ENCODE peak calls at places on chromosomes 12 and 14, in four cellular contexts. One of them, this sample, is unnamed.

GRCh38 chr12:51744235-51744634 is 104.3 kb downstream of the FIGNL2 start:
- DNase-seq in spleen: no peak
- DNase-seq in esophagus muscularis mucosa: no peak
- DNase-seq in HepG2: peak
- DNase-seq in this sample: no peak

GRCh38 chr12:104659058-104659457 is 202.3 kb downstream of the CHST11 start:
- DNase-seq in spleen: no peak
- DNase-seq in esophagus muscularis mucosa: no peak
- DNase-seq in HepG2: no peak
- DNase-seq in this sample: no peak

GRCh38 chr14:105166571-105167302 is 1.8 kb downstream of the JAG2 start:
- DNase-seq in spleen: no peak
- DNase-seq in esophagus muscularis mucosa: no peak
- DNase-seq in HepG2: no peak
- DNase-seq in this sample: no peak

GRCh38 chr14:51295666-51296263 is 55.7 kb downstream of the TMX1 start:
- DNase-seq in spleen: no peak
- DNase-seq in esophagus muscularis mucosa: peak
- DNase-seq in HepG2: no peak
- DNase-seq in this sample: no peak

GRCh38 chr14:95319312-95320075 is at the start of gene CLMN:
- DNase-seq in spleen: peak
- DNase-seq in esophagus muscularis mucosa: no peak
- DNase-seq in HepG2: no peak
- DNase-seq in this sample: no peak

GRCh38 chr14:51539571-51540037 is 112.1 kb upstream of the FRMD6 start:
- DNase-seq in spleen: no peak
- DNase-seq in esophagus muscularis mucosa: no peak
- DNase-seq in HepG2: no peak
- DNase-seq in this sample: no peak

GRCh38 chr12:42216737-42217136 is 21.3 kb downstream of the YAF2 start:
- DNase-seq in spleen: no peak
- DNase-seq in esophagus muscularis mucosa: no peak
- DNase-seq in HepG2: no peak
- DNase-seq in this sample: no peak

GRCh38 chr14:104106471-104106991 is 21.0 kb downstream of the ASPG start:
- DNase-seq in spleen: peak
- DNase-seq in esophagus muscularis mucosa: no peak
- DNase-seq in HepG2: no peak
- DNase-seq in this sample: no peak

GRCh38 chr12:51827925-51828818 is 20.3 kb downstream of the FIGNL2 start:
- DNase-seq in spleen: no peak
- DNase-seq in esophagus muscularis mucosa: no peak
- DNase-seq in HepG2: no peak
- DNase-seq in this sample: no peak

GRCh38 chr14:42214981-42215491 is 608.4 kb downstream of the LRFN5 start:
- DNase-seq in spleen: no peak
- DNase-seq in esophagus muscularis mucosa: no peak
- DNase-seq in HepG2: no peak
- DNase-seq in this sample: no peak
- TF ChIP-seq POLR2AphosphoS5 in spleen: no peak
- TF ChIP-seq POLR2AphosphoS5 in esophagus muscularis mucosa: no peak
- TF ChIP-seq POLR2AphosphoS5 in HepG2: no peak
- TF ChIP-seq POLR2AphosphoS5 in this sample: peak

DNA sequence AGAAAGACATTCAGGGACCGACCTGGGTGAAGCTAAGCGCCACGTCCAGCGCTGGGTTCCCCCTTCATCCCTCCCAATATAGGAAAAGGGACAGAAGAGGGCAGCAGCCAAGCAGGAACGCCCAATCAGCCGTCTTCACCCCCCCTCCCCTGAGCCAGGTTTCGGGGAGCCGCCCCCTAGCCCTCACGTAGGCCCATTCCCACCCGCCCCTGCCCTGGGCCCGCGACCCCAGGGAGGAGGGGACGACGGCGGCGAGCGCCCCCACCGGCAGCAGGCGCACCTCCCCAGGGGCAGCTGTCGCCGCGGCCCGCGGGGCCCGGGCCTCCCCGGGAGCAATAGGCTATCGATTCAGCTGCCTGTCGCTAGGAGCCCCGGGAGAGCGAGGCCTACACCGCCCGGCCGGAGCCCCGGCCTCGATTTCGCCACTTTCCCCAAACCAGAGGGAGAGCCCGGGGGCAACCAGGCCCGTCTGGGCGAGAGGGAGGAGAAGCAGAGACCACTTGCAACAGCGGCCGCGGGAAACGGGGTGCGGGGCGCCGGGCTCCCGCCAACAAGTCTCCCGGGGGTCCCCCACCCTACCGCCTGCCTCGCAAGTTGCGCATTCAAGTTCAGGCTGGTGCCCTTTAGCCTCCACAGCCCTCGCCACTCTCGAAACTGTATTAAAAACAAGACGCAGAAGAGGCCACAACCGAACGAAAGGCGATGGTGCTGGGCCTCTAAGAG is 1.3 kb downstream of the DCAF5 start:
- DNase-seq in spleen: peak
- DNase-seq in esophagus muscularis mucosa: no peak
- DNase-seq in HepG2: peak
- DNase-seq in this sample: peak
- TF ChIP-seq POLR2A in spleen: no peak
- TF ChIP-seq POLR2A in esophagus muscularis mucosa: no peak
- TF ChIP-seq POLR2A in HepG2: peak
- TF ChIP-seq POLR2A in this sample: no peak

GRCh38 chr12:123621101-123621500 is 12.4 kb downstream of the EIF2B1 start:
- DNase-seq in spleen: no peak
- DNase-seq in esophagus muscularis mucosa: no peak
- DNase-seq in HepG2: no peak
- DNase-seq in this sample: no peak
- TF ChIP-seq POLR2AphosphoS5 in spleen: no peak
- TF ChIP-seq POLR2AphosphoS5 in esophagus muscularis mucosa: no peak
- TF ChIP-seq POLR2AphosphoS5 in HepG2: no peak
- TF ChIP-seq POLR2AphosphoS5 in this sample: no peak

GRCh38 chr12:58919271-58920101 is 818 bp downstream of the LRIG3 start:
- DNase-seq in spleen: peak
- DNase-seq in esophagus muscularis mucosa: no peak
- DNase-seq in HepG2: peak
- DNase-seq in this sample: peak
- TF ChIP-seq POLR2A in spleen: peak
- TF ChIP-seq POLR2A in esophagus muscularis mucosa: no peak
- TF ChIP-seq POLR2A in HepG2: no peak
- TF ChIP-seq POLR2A in this sample: no peak

GRCh38 chr12:54879579-54879978 is 25.3 kb downstream of the MUCL1 start:
- DNase-seq in spleen: no peak
- DNase-seq in esophagus muscularis mucosa: no peak
- DNase-seq in HepG2: no peak
- DNase-seq in this sample: no peak

GRCh38 chr12:54879132-54879531 is 24.8 kb downstream of the MUCL1 start:
- DNase-seq in spleen: no peak
- DNase-seq in esophagus muscularis mucosa: no peak
- DNase-seq in HepG2: no peak
- DNase-seq in this sample: no peak

DNA sequence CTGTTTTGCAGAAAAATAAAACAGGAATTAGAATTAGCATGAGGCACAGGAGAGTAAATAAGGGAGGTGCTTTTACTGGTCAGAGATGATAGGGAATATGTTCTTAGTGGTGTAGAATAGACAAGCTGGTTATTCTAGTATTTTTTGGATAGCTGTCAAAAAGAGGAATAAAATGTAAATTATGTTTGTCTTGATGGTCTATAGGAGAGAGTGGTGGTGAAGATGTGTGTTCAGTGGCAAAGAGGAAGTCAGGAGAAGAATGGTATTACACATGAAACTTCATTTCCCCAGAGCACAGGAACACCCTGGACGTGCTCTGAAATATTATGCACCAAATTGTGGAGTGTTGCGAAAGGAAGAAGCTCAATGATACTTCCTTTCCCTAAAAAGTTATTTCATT is 27.8 kb downstream of the MUCL1 start:
- DNase-seq in spleen: no peak
- DNase-seq in esophagus muscularis mucosa: no peak
- DNase-seq in HepG2: no peak
- DNase-seq in this sample: no peak
- TF ChIP-seq POLR2AphosphoS5 in spleen: no peak
- TF ChIP-seq POLR2AphosphoS5 in esophagus muscularis mucosa: no peak
- TF ChIP-seq POLR2AphosphoS5 in HepG2: no peak
- TF ChIP-seq POLR2AphosphoS5 in this sample: no peak

DNA sequence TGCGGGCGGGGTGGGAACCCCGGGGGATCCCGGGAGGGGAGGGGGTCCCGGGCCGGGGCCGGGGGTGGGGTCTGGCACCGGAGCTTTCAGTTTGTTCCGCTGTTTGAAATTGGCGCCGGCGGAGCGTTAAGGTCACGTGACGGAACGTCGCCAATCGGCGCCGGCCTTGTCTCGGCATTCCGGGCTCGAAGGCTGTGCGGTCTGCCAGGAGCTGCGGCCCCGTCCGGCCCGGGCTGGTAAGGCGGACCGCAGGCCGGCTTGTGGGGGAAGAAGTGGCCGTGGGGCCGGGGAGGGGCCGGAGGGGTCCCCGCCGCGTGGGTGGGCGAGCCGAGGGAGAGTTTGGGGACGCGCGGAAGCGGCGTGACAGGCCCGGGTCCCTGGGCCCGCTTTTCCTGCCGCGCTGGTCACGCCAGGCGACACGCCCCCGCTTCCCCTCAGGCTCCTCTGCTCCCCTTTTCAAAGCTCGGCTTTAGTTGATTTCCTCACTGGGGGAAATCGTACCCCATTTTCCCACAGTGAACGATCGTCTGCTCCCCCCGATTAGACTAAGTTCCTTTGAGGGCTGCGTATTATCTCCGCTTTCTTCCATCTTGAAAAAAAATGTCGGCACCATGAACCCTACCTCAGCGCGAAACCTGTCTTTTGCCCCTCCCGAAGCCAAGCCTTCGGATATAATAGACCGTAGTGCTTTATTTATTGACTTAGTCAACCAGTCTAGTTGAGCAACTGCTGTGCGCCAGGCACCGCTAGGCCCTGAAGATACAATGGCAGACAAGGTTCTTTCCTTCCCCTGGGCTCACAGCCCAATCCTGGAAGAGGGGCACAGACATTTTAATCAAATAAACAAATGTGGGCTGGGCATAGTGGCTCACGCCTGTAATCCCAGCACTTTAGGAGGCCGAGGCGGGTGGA is at the start of the genes FOXM1 and RHNO1:
- DNase-seq in spleen: peak
- DNase-seq in esophagus muscularis mucosa: peak
- DNase-seq in HepG2: peak
- DNase-seq in this sample: peak
- TF ChIP-seq POLR2A in spleen: no peak
- TF ChIP-seq POLR2A in esophagus muscularis mucosa: no peak
- TF ChIP-seq POLR2A in HepG2: peak
- TF ChIP-seq POLR2A in this sample: no peak

GRCh38 chr12:89353188-89353822 is 1.0 kb upstream of the DUSP6 start:
- DNase-seq in spleen: no peak
- DNase-seq in esophagus muscularis mucosa: no peak
- DNase-seq in HepG2: peak
- DNase-seq in this sample: peak

GRCh38 chr12:89352242-89352491 is 134 bp downstream of the DUSP6 start:
- DNase-seq in spleen: no peak
- DNase-seq in esophagus muscularis mucosa: no peak
- DNase-seq in HepG2: no peak
- DNase-seq in this sample: no peak

GRCh38 chr12:89351489-89352241 is 636 bp downstream of the DUSP6 start:
- DNase-seq in spleen: peak
- DNase-seq in esophagus muscularis mucosa: no peak
- DNase-seq in HepG2: no peak
- DNase-seq in this sample: peak

GRCh38 chr12:89353823-89354629 is 1.7 kb upstream of the DUSP6 start:
- DNase-seq in spleen: peak
- DNase-seq in esophagus muscularis mucosa: no peak
- DNase-seq in HepG2: peak
- DNase-seq in this sample: peak

GRCh38 chr12:89352492-89353187 is at the start of gene DUSP6:
- DNase-seq in spleen: peak
- DNase-seq in esophagus muscularis mucosa: peak
- DNase-seq in HepG2: peak
- DNase-seq in this sample: peak
- TF ChIP-seq POLR2AphosphoS5 in spleen: peak
- TF ChIP-seq POLR2AphosphoS5 in esophagus muscularis mucosa: peak
- TF ChIP-seq POLR2AphosphoS5 in HepG2: no peak
- TF ChIP-seq POLR2AphosphoS5 in this sample: peak